ENCODE peak calls at places on chromosomes 6 and 20, in six cellular contexts. One of them, this sample, is unnamed.

GRCh38 chr6:159790947-159791598 is 806 bp downstream of the MRPL18 start:
- DNase-seq in brain microvascular endothelial cell: peak
- DNase-seq in CD8-positive, alpha-beta T cell: no peak
- DNase-seq in heart left ventricle: no peak
- DNase-seq in lung: no peak
- DNase-seq in upper lobe of left lung: no peak
- DNase-seq in this sample: no peak

GRCh38 chr6:130836071-130836670 is 9.0 kb downstream of the SMLR1 start:
- DNase-seq in heart left ventricle: no peak
- DNase-seq in CD8-positive, alpha-beta T cell: no peak
- DNase-seq in lung: no peak
- DNase-seq in brain microvascular endothelial cell: no peak
- DNase-seq in upper lobe of left lung: no peak
- DNase-seq in this sample: no peak

GRCh38 chr20:64044484-64045247 is 4.8 kb downstream of the SOX18 start:
- DNase-seq in lung: no peak
- DNase-seq in brain microvascular endothelial cell: no peak
- DNase-seq in upper lobe of left lung: no peak
- DNase-seq in heart left ventricle: peak
- DNase-seq in CD8-positive, alpha-beta T cell: no peak
- DNase-seq in this sample: no peak

GRCh38 chr6:81838031-81838430 is 85.5 kb upstream of the TENT5A start:
- DNase-seq in upper lobe of left lung: no peak
- DNase-seq in brain microvascular endothelial cell: peak
- DNase-seq in lung: no peak
- DNase-seq in CD8-positive, alpha-beta T cell: no peak
- DNase-seq in heart left ventricle: no peak
- DNase-seq in this sample: peak

GRCh38 chr6:16769131-16769985 is 8.1 kb upstream of the ATXN1 start:
- DNase-seq in heart left ventricle: peak
- DNase-seq in lung: peak
- DNase-seq in upper lobe of left lung: peak
- DNase-seq in CD8-positive, alpha-beta T cell: peak
- DNase-seq in brain microvascular endothelial cell: peak
- DNase-seq in this sample: peak

GRCh38 chr20:20207872-20208271 is 155.5 kb downstream of the CFAP61 start:
- DNase-seq in lung: no peak
- DNase-seq in upper lobe of left lung: no peak
- DNase-seq in brain microvascular endothelial cell: no peak
- DNase-seq in heart left ventricle: no peak
- DNase-seq in CD8-positive, alpha-beta T cell: no peak
- DNase-seq in this sample: no peak

GRCh38 chr20:24933266-24933908 is 15.7 kb upstream of the CST7 start:
- DNase-seq in heart left ventricle: no peak
- DNase-seq in CD8-positive, alpha-beta T cell: no peak
- DNase-seq in upper lobe of left lung: no peak
- DNase-seq in lung: no peak
- DNase-seq in brain microvascular endothelial cell: no peak
- DNase-seq in this sample: no peak

GRCh38 chr6:135212935-135213334 is 31.8 kb downstream of the MYB start:
- DNase-seq in lung: no peak
- DNase-seq in upper lobe of left lung: no peak
- DNase-seq in heart left ventricle: no peak
- DNase-seq in brain microvascular endothelial cell: peak
- DNase-seq in CD8-positive, alpha-beta T cell: no peak
- DNase-seq in this sample: no peak

GRCh38 chr20:49379338-49379737 is 101.5 kb upstream of the ZNFX1 start:
- DNase-seq in brain microvascular endothelial cell: no peak
- DNase-seq in CD8-positive, alpha-beta T cell: no peak
- DNase-seq in lung: no peak
- DNase-seq in upper lobe of left lung: no peak
- DNase-seq in heart left ventricle: no peak
- DNase-seq in this sample: no peak

GRCh38 chr20:61502433-61502832 is 250.4 kb downstream of the CDH4 start:
- DNase-seq in upper lobe of left lung: no peak
- DNase-seq in lung: no peak
- DNase-seq in brain microvascular endothelial cell: no peak
- DNase-seq in heart left ventricle: no peak
- DNase-seq in CD8-positive, alpha-beta T cell: no peak
- DNase-seq in this sample: no peak

GRCh38 chr6:130107710-130108109 is 89.3 kb downstream of the L3MBTL3 start:
- DNase-seq in upper lobe of left lung: no peak
- DNase-seq in lung: no peak
- DNase-seq in heart left ventricle: no peak
- DNase-seq in CD8-positive, alpha-beta T cell: no peak
- DNase-seq in brain microvascular endothelial cell: no peak
- DNase-seq in this sample: peak

GRCh38 chr6:24152014-24152413 is 26.0 kb downstream of the NRSN1 start:
- DNase-seq in upper lobe of left lung: no peak
- DNase-seq in brain microvascular endothelial cell: no peak
- DNase-seq in lung: no peak
- DNase-seq in heart left ventricle: no peak
- DNase-seq in CD8-positive, alpha-beta T cell: no peak
- DNase-seq in this sample: no peak

GRCh38 chr6:138107752-138108592 is 753 bp upstream of the PERP start:
- DNase-seq in CD8-positive, alpha-beta T cell: peak
- DNase-seq in lung: no peak
- DNase-seq in heart left ventricle: no peak
- DNase-seq in upper lobe of left lung: peak
- DNase-seq in brain microvascular endothelial cell: no peak
- DNase-seq in this sample: no peak

GRCh38 chr20:56607061-56607704 is 21.9 kb upstream of the TFAP2C start:
- DNase-seq in CD8-positive, alpha-beta T cell: no peak
- DNase-seq in brain microvascular endothelial cell: no peak
- DNase-seq in upper lobe of left lung: no peak
- DNase-seq in lung: no peak
- DNase-seq in heart left ventricle: no peak
- DNase-seq in this sample: no peak

GRCh38 chr20:56683077-56683865 is 54.2 kb downstream of the TFAP2C start:
- DNase-seq in upper lobe of left lung: no peak
- DNase-seq in lung: no peak
- DNase-seq in brain microvascular endothelial cell: no peak
- DNase-seq in CD8-positive, alpha-beta T cell: no peak
- DNase-seq in heart left ventricle: no peak
- DNase-seq in this sample: no peak

GRCh38 chr6:111601875-111602274 is 3.8 kb downstream of the TRAF3IP2 start:
- DNase-seq in CD8-positive, alpha-beta T cell: no peak
- DNase-seq in upper lobe of left lung: peak
- DNase-seq in lung: no peak
- DNase-seq in brain microvascular endothelial cell: no peak
- DNase-seq in heart left ventricle: peak
- DNase-seq in this sample: no peak

GRCh38 chr6:158507174-158507573 is 52.7 kb upstream of the TMEM181 start:
- DNase-seq in brain microvascular endothelial cell: no peak
- DNase-seq in lung: no peak
- DNase-seq in heart left ventricle: no peak
- DNase-seq in CD8-positive, alpha-beta T cell: no peak
- DNase-seq in upper lobe of left lung: no peak
- DNase-seq in this sample: no peak

GRCh38 chr20:62409935-62410741 is 3.1 kb upstream of the CABLES2 start:
- DNase-seq in heart left ventricle: no peak
- DNase-seq in upper lobe of left lung: peak
- DNase-seq in CD8-positive, alpha-beta T cell: peak
- DNase-seq in lung: peak
- DNase-seq in brain microvascular endothelial cell: no peak
- DNase-seq in this sample: peak

GRCh38 chr20:58408603-58409246 is 19.7 kb downstream of the VAPB start:
- DNase-seq in CD8-positive, alpha-beta T cell: no peak
- DNase-seq in brain microvascular endothelial cell: no peak
- DNase-seq in heart left ventricle: no peak
- DNase-seq in lung: no peak
- DNase-seq in upper lobe of left lung: no peak
- DNase-seq in this sample: no peak

GRCh38 chr20:62965363-62965771 is 12.9 kb downstream of the SLC17A9 start:
- DNase-seq in CD8-positive, alpha-beta T cell: no peak
- DNase-seq in lung: no peak
- DNase-seq in upper lobe of left lung: no peak
- DNase-seq in heart left ventricle: no peak
- DNase-seq in brain microvascular endothelial cell: no peak
- DNase-seq in this sample: no peak

GRCh38 chr20:53165452-53165851 is 193.3 kb downstream of the TSHZ2 start:
- DNase-seq in lung: no peak
- DNase-seq in upper lobe of left lung: no peak
- DNase-seq in brain microvascular endothelial cell: no peak
- DNase-seq in heart left ventricle: no peak
- DNase-seq in CD8-positive, alpha-beta T cell: no peak
- DNase-seq in this sample: no peak

GRCh38 chr20:46246527-46246926 is 61.8 kb downstream of the CDH22 start:
- DNase-seq in brain microvascular endothelial cell: no peak
- DNase-seq in heart left ventricle: no peak
- DNase-seq in lung: no peak
- DNase-seq in upper lobe of left lung: no peak
- DNase-seq in CD8-positive, alpha-beta T cell: no peak
- DNase-seq in this sample: no peak

GRCh38 chr6:170189236-170189635 is 101.6 kb downstream of the DLL1 start:
- DNase-seq in brain microvascular endothelial cell: no peak
- DNase-seq in upper lobe of left lung: peak
- DNase-seq in lung: no peak
- DNase-seq in heart left ventricle: no peak
- DNase-seq in CD8-positive, alpha-beta T cell: no peak
- DNase-seq in this sample: no peak

GRCh38 chr6:34817337-34817910 is 25.5 kb downstream of the BLTP3A start:
- DNase-seq in lung: no peak
- DNase-seq in heart left ventricle: no peak
- DNase-seq in CD8-positive, alpha-beta T cell: no peak
- DNase-seq in upper lobe of left lung: no peak
- DNase-seq in brain microvascular endothelial cell: no peak
- DNase-seq in this sample: no peak

GRCh38 chr20:64219730-64220129 is 35.8 kb upstream of the PCMTD2 start:
- DNase-seq in lung: no peak
- DNase-seq in CD8-positive, alpha-beta T cell: no peak
- DNase-seq in upper lobe of left lung: no peak
- DNase-seq in brain microvascular endothelial cell: no peak
- DNase-seq in heart left ventricle: no peak
- DNase-seq in this sample: no peak

GRCh38 chr6:2877960-2878359 is 25.1 kb downstream of the SERPINB9 start:
- DNase-seq in heart left ventricle: no peak
- DNase-seq in CD8-positive, alpha-beta T cell: peak
- DNase-seq in lung: no peak
- DNase-seq in upper lobe of left lung: no peak
- DNase-seq in brain microvascular endothelial cell: no peak
- DNase-seq in this sample: no peak
- H3K27ac ChIP-seq in heart left ventricle: no peak
- H3K27ac ChIP-seq in CD8-positive, alpha-beta T cell: peak
- H3K27ac ChIP-seq in lung: peak
- H3K27ac ChIP-seq in upper lobe of left lung: peak
- H3K27ac ChIP-seq in brain microvascular endothelial cell: peak
- H3K27ac ChIP-seq in this sample: no peak

GRCh38 chr20:37408930-37409210 is 62.9 kb downstream of the SRC start:
- DNase-seq in CD8-positive, alpha-beta T cell: no peak
- DNase-seq in upper lobe of left lung: no peak
- DNase-seq in lung: no peak
- DNase-seq in brain microvascular endothelial cell: no peak
- DNase-seq in heart left ventricle: no peak
- DNase-seq in this sample: no peak

GRCh38 chr20:37414133-37414532 is 68.2 kb downstream of the SRC start:
- DNase-seq in brain microvascular endothelial cell: no peak
- DNase-seq in CD8-positive, alpha-beta T cell: no peak
- DNase-seq in lung: no peak
- DNase-seq in upper lobe of left lung: no peak
- DNase-seq in heart left ventricle: no peak
- DNase-seq in this sample: no peak

GRCh38 chr20:37413023-37413334 is 67.0 kb downstream of the SRC start:
- DNase-seq in CD8-positive, alpha-beta T cell: no peak
- DNase-seq in lung: no peak
- DNase-seq in heart left ventricle: no peak
- DNase-seq in upper lobe of left lung: no peak
- DNase-seq in brain microvascular endothelial cell: no peak
- DNase-seq in this sample: no peak

GRCh38 chr20:37413354-37413753 is 67.4 kb downstream of the SRC start:
- DNase-seq in upper lobe of left lung: no peak
- DNase-seq in brain microvascular endothelial cell: no peak
- DNase-seq in CD8-positive, alpha-beta T cell: no peak
- DNase-seq in lung: no peak
- DNase-seq in heart left ventricle: no peak
- DNase-seq in this sample: no peak

GRCh38 chr20:37411408-37412306 is 65.7 kb downstream of the SRC start:
- DNase-seq in CD8-positive, alpha-beta T cell: no peak
- DNase-seq in lung: no peak
- DNase-seq in brain microvascular endothelial cell: no peak
- DNase-seq in heart left ventricle: no peak
- DNase-seq in upper lobe of left lung: no peak
- DNase-seq in this sample: no peak
- H3K4me3 ChIP-seq in CD8-positive, alpha-beta T cell: peak
- H3K4me3 ChIP-seq in lung: no peak
- H3K4me3 ChIP-seq in brain microvascular endothelial cell: peak
- H3K4me3 ChIP-seq in heart left ventricle: peak
- H3K4me3 ChIP-seq in upper lobe of left lung: peak
- H3K4me3 ChIP-seq in this sample: no peak

GRCh38 chr6:77264970-77265369 is 198.3 kb downstream of the HTR1B start:
- DNase-seq in brain microvascular endothelial cell: no peak
- DNase-seq in heart left ventricle: no peak
- DNase-seq in lung: no peak
- DNase-seq in CD8-positive, alpha-beta T cell: no peak
- DNase-seq in upper lobe of left lung: no peak
- DNase-seq in this sample: no peak
- TF ChIP-seq CTCF in brain microvascular endothelial cell: peak
- TF ChIP-seq CTCF in heart left ventricle: no peak
- TF ChIP-seq CTCF in lung: no peak
- TF ChIP-seq CTCF in CD8-positive, alpha-beta T cell: no peak
- TF ChIP-seq CTCF in upper lobe of left lung: no peak
- TF ChIP-seq CTCF in this sample: no peak

GRCh38 chr6:88562737-88563625 is 396.8 kb upstream of the CNR1 start:
- DNase-seq in lung: no peak
- DNase-seq in brain microvascular endothelial cell: no peak
- DNase-seq in upper lobe of left lung: no peak
- DNase-seq in CD8-positive, alpha-beta T cell: no peak
- DNase-seq in heart left ventricle: no peak
- DNase-seq in this sample: no peak

GRCh38 chr6:88567696-88568095 is 395.7 kb downstream of the RNGTT start:
- DNase-seq in lung: no peak
- DNase-seq in CD8-positive, alpha-beta T cell: no peak
- DNase-seq in upper lobe of left lung: no peak
- DNase-seq in heart left ventricle: no peak
- DNase-seq in brain microvascular endothelial cell: no peak
- DNase-seq in this sample: no peak

GRCh38 chr6:88565836-88566235 is 397.6 kb downstream of the RNGTT start:
- DNase-seq in upper lobe of left lung: no peak
- DNase-seq in CD8-positive, alpha-beta T cell: no peak
- DNase-seq in heart left ventricle: no peak
- DNase-seq in lung: no peak
- DNase-seq in brain microvascular endothelial cell: no peak
- DNase-seq in this sample: no peak

GRCh38 chr6:88566746-88567534 is 396.5 kb downstream of the RNGTT start:
- DNase-seq in lung: no peak
- DNase-seq in heart left ventricle: no peak
- DNase-seq in upper lobe of left lung: no peak
- DNase-seq in brain microvascular endothelial cell: no peak
- DNase-seq in CD8-positive, alpha-beta T cell: no peak
- DNase-seq in this sample: no peak

DNA sequence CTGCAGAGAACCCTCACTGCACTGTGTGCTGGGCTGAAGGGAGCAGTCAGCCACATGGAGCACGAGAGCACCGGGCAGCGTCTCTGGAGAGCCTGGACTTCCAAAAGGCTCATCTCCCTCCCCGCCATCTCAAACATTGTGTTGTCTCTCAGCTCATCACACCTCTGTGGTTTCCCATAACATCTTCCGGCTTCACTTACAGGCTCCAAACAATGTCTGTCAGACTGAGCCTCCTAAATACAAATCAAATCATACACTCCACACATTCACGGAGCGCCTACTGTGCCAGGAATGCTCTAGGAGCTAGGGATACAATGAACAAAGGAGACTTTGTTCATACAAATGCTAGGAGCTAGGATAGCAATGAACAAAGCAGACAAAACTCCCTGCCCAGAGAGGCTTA is 398.0 kb downstream of the RNGTT start:
- DNase-seq in heart left ventricle: no peak
- DNase-seq in upper lobe of left lung: no peak
- DNase-seq in brain microvascular endothelial cell: no peak
- DNase-seq in CD8-positive, alpha-beta T cell: no peak
- DNase-seq in lung: no peak
- DNase-seq in this sample: no peak
- H3K27ac ChIP-seq in heart left ventricle: no peak
- H3K27ac ChIP-seq in upper lobe of left lung: no peak
- H3K27ac ChIP-seq in brain microvascular endothelial cell: no peak
- H3K27ac ChIP-seq in CD8-positive, alpha-beta T cell: no peak
- H3K27ac ChIP-seq in lung: no peak
- H3K27ac ChIP-seq in this sample: no peak